ENCODE peak calls at places on chromosomes 16 and 17, in five cellular contexts. Z is HepG2, Q is A549, W is GM12878, K is K562. Y is an unnamed sample.

GRCh38 chr17:9028632-9029570 is 7.6 kb downstream of the NTN1 start:
- DNase-seq in Z (no peak), Q (no peak), W (no peak), K (no peak), Y (no peak)

GRCh38 chr16:74774223-74775139 is at the start of gene FA2H:
- DNase-seq in Z (peak), Q (peak), W (no peak), K (peak), Y (peak)

GRCh38 chr17:22411185-22411784 is 719.0 kb downstream of the KCNJ18 start:
- DNase-seq in Z (no peak), Q (no peak), W (no peak), K (peak), Y (no peak)

GRCh38 chr17:77507116-77507885 is 366.5 kb downstream of the SEC14L1 start:
- DNase-seq in Z (no peak), Q (no peak), W (no peak), K (no peak), Y (no peak)

GRCh38 chr16:9311303-9311954 is 220.0 kb downstream of the HAPSTR1 start:
- DNase-seq in Z (no peak), Q (no peak), W (no peak), K (no peak), Y (peak)

GRCh38 chr16:66881014-66881417 is 701 bp downstream of the PDP2 start:
- DNase-seq in Z (no peak), Q (no peak), W (no peak), K (peak), Y (no peak)

GRCh38 chr17:61294777-61295176 is 104.9 kb upstream of the TBX2 start:
- DNase-seq in Z (no peak), Q (peak), W (no peak), K (no peak), Y (no peak)

GRCh38 chr17:49850772-49851386 is 3.0 kb upstream of the TAC4 start:
- DNase-seq in Z (no peak), Q (no peak), W (no peak), K (no peak), Y (no peak)

GRCh38 chr16:67563708-67564468 is 1.6 kb downstream of the CTCF start:
- DNase-seq in Z (peak), Q (no peak), W (no peak), K (no peak), Y (no peak)

GRCh38 chr16:55171241-55171640 is 152.8 kb upstream of the IRX6 start:
- DNase-seq in Z (no peak), Q (peak), W (no peak), K (peak), Y (no peak)

GRCh38 chr16:21590791-21591190 is 8.6 kb upstream of the METTL9 start:
- DNase-seq in Z (no peak), Q (no peak), W (no peak), K (no peak), Y (no peak)

GRCh38 chr16:56336071-56336688 is 89.2 kb downstream of the AMFR start:
- DNase-seq in Z (no peak), Q (no peak), W (no peak), K (peak), Y (no peak)

GRCh38 chr17:42342242-42343008 is 45.8 kb downstream of the STAT3 start:
- DNase-seq in Z (no peak), Q (no peak), W (no peak), K (no peak), Y (no peak)

GRCh38 chr17:18362509-18363020 is 785 bp downstream of the SHMT1 start:
- DNase-seq in Z (peak), Q (peak), W (no peak), K (no peak), Y (no peak)

GRCh38 chr16:54080524-54081008 is 206.0 kb downstream of the IRX3 start:
- DNase-seq in Z (peak), Q (peak), W (no peak), K (no peak), Y (no peak)

GRCh38 chr17:80855968-80856862 is 135.4 kb upstream of the CHMP6 start:
- DNase-seq in Z (peak), Q (peak), W (peak), K (peak), Y (no peak)
- TF ChIP-seq KDM1A in Z (no peak), Q (no peak), W (no peak), K (no peak), Y (no peak)

GRCh38 chr17:75160211-75160610 is 5.9 kb upstream of the JPT1 start:
- DNase-seq in Z (no peak), Q (no peak), W (no peak), K (no peak), Y (no peak)

GRCh38 chr17:75163074-75163473 is 8.8 kb upstream of the JPT1 start:
- DNase-seq in Z (no peak), Q (no peak), W (no peak), K (no peak), Y (no peak)

GRCh38 chr17:75155191-75155601 is 884 bp upstream of the JPT1 start:
- DNase-seq in Z (no peak), Q (no peak), W (no peak), K (no peak), Y (no peak)

GRCh38 chr17:75154195-75155106 is at the start of gene JPT1:
- DNase-seq in Z (peak), Q (peak), W (peak), K (peak), Y (peak)

GRCh38 chr17:75159196-75160031 is 5.1 kb upstream of the JPT1 start:
- DNase-seq in Z (no peak), Q (no peak), W (no peak), K (no peak), Y (no peak)
- TF ChIP-seq KDM1A in Z (no peak), Q (no peak), W (no peak), K (peak), Y (no peak)

GRCh38 chr17:39626171-39626670 is 531 bp upstream of the PPP1R1B start:
- DNase-seq in Z (no peak), Q (no peak), W (no peak), K (peak), Y (no peak)
- TF ChIP-seq KDM1A in Z (no peak), Q (no peak), W (no peak), K (no peak), Y (peak)

GRCh38 chr16:4314532-4315184 is 1.2 kb upstream of the GLIS2 start:
- DNase-seq in Z (no peak), Q (peak), W (no peak), K (no peak), Y (no peak)
- TF ChIP-seq KDM1A in Z (no peak), Q (no peak), W (no peak), K (no peak), Y (no peak)

GRCh38 chr17:27743288-27743885 is 56.9 kb downstream of the NOS2 start:
- DNase-seq in Z (no peak), Q (no peak), W (no peak), K (no peak), Y (no peak)
- TF ChIP-seq KDM1A in Z (no peak), Q (no peak), W (no peak), K (no peak), Y (no peak)

GRCh38 chr17:44200478-44201155 is 933 bp upstream of the ATXN7L3 start:
- DNase-seq in Z (peak), Q (no peak), W (no peak), K (no peak), Y (no peak)

GRCh38 chr17:44198721-44199552 is 747 bp downstream of the ATXN7L3 start:
- DNase-seq in Z (no peak), Q (peak), W (no peak), K (peak), Y (no peak)

GRCh38 chr17:44199553-44200477 is at the start of gene ATXN7L3:
- DNase-seq in Z (peak), Q (peak), W (peak), K (peak), Y (peak)

GRCh38 chr17:44197107-44197506 is 2.6 kb downstream of the ATXN7L3 start:
- DNase-seq in Z (no peak), Q (no peak), W (no peak), K (no peak), Y (no peak)

DNA sequence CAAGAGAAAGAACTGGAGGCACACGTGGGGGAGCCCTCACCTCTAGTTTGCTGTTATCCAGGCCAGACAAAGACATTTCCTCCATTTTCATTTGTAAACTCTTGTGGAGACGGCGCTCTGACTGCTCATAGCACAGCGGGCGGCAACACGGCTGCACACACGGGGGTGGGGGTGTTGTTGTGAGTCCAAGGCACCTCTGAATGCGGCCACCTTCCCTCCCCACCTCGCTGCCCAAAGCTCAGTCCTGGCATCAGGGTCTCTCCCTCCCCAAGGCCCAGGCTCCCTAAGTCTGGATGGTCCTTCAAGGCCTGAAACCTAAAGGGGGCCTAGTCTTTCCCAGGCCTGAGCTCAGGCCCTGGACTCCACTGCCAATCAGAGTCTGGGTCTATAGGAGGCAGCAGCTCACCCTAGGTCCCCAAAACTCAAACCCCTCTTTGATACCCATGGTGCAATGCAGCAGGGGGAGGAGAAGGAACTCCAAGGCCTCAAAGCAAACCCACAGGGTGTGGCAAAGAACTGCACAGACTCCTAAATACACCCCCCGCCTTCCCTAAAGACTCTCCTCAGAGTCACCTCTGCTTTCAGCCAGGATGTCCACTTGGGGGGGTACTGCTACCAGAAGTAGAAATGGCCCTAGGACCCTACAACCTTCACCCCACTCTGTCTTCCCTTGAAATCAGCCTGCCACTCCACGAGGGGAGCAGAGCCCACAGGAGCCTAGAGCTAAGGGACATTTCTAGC is 1.5 kb downstream of the ATXN7L3 start:
- DNase-seq in Z (no peak), Q (peak), W (no peak), K (peak), Y (no peak)
- TF ChIP-seq KDM1A in Z (no peak), Q (no peak), W (no peak), K (no peak), Y (no peak)

GRCh38 chr17:14815079-14815478 is 450.0 kb downstream of the PMP22 start:
- DNase-seq in Z (no peak), Q (no peak), W (no peak), K (no peak), Y (no peak)

GRCh38 chr17:14813649-14814048 is 451.5 kb downstream of the PMP22 start:
- DNase-seq in Z (peak), Q (no peak), W (no peak), K (peak), Y (peak)

DNA sequence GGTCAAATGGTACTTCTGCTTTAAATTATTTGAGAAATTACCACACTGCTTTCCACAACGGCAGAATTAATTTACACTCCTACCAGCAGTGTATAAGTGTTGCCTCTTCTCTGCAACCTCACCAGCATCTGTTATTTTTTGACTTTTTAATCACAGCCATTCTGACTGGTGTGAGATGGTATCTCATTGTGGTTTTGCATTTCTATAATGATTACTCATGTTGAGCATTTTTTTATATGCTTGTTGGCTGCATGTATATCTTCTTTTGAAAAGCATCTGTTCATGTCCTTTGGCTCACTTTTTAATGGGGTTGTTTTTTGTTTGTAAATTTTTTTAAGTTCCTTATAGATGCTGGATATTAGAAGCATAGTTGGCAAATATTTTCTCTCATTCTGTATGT is 446.7 kb downstream of the PMP22 start:
- DNase-seq in Z (no peak), Q (no peak), W (no peak), K (no peak), Y (no peak)
- TF ChIP-seq KDM1A in Z (no peak), Q (no peak), W (no peak), K (no peak), Y (no peak)

DNA sequence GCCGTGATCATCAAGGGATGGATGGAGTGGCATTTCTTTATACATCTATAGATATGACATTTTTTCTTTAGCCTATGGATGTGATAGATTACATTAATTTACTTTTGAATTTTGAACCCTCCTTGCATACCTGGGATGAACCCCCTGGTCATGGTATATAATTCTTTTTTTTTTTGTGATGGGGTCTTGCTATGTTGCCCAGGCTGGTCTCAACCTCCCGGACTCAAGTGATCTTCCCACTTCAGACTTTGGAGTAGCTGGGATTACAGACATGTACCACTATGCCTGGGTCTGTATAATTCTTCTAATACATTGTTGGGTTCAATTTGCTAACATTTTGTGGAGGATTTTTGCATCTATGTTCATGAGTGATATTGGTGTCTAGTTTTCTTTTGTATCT is 1.7 kb upstream of the TNS4 start:
- DNase-seq in Z (no peak), Q (no peak), W (no peak), K (no peak), Y (no peak)
- TF ChIP-seq KDM1A in Z (no peak), Q (no peak), W (no peak), K (no peak), Y (no peak)

Y was measured in H1.